ENCODE peak calls at places on chromosomes 16 and 17, in six cellular contexts. N, G, A, S, X and U are unnamed samples.

GRCh38 chr16:81810894-81811538 is 31.9 kb downstream of the PLCG2 start:
- DNase-seq in A (no peak), N (no peak), X (no peak), G (no peak), S (no peak), U (no peak)

GRCh38 chr16:50879873-50880695 is 138.2 kb downstream of the CYLD start:
- DNase-seq in N (no peak), A (no peak), X (peak; percentile 19), G (no peak), S (no peak), U (no peak)

GRCh38 chr17:82891911-82892310 is 52.1 kb upstream of the ZNF750 start:
- DNase-seq in A (no peak), X (no peak), G (no peak), S (no peak), N (no peak), U (no peak)

GRCh38 chr17:80063815-80064585 is 27.6 kb downstream of the CCDC40 start:
- DNase-seq in N (no peak), X (peak; percentile 73), S (peak; percentile 20), A (no peak), G (peak; percentile 53), U (no peak)

GRCh38 chr16:1812732-1813163 is 13.9 kb downstream of the HAGH start:
- DNase-seq in N (peak; percentile 40), X (peak; percentile 55), A (no peak), S (no peak), G (peak; percentile 80), U (no peak)

GRCh38 chr17:4852504-4853075 is 19.4 kb downstream of the MINK1 start:
- DNase-seq in N (peak; percentile 29), A (peak; percentile 46), X (peak; percentile 16), S (no peak), G (peak; percentile 39), U (no peak)

GRCh38 chr17:68955181-68955841 is at the start of gene ABCA8:
- DNase-seq in N (peak; percentile 75), S (no peak), G (peak; percentile 76), X (no peak), A (no peak), U (peak; percentile 22)

GRCh38 chr16:57937861-57938260 is 33.1 kb downstream of the CNGB1 start:
- DNase-seq in A (no peak), G (no peak), X (no peak), S (no peak), N (no peak), U (no peak)

GRCh38 chr17:60036796-60037677 is 41.7 kb downstream of the HEATR6 start:
- DNase-seq in N (peak; percentile 29), X (peak; percentile 73), G (peak; percentile 87), A (peak; percentile 53), S (no peak), U (peak; percentile 36)

GRCh38 chr17:83180996-83181481 is 101.6 kb downstream of the METRNL start:
- DNase-seq in X (no peak), N (no peak), A (no peak), S (no peak), G (no peak), U (no peak)

GRCh38 chr17:82489851-82490511 is 29.6 kb upstream of the FOXK2 start:
- DNase-seq in X (no peak), A (no peak), N (no peak), G (no peak), S (no peak), U (no peak)

GRCh38 chr16:81808933-81809480 is 29.9 kb downstream of the PLCG2 start:
- DNase-seq in A (no peak), N (no peak), G (no peak), S (no peak), X (no peak), U (no peak)

GRCh38 chr16:10839271-10839661 is 20.7 kb upstream of the TVP23A start:
- DNase-seq in A (no peak), N (no peak), X (no peak), G (no peak), S (no peak), U (no peak)

GRCh38 chr16:14497245-14498082 is 132.6 kb downstream of the PARN start:
- DNase-seq in X (no peak), N (no peak), S (no peak), G (no peak), A (no peak), U (no peak)

GRCh38 chr17:1229354-1229890 is 40.8 kb upstream of the BHLHA9 start:
- DNase-seq in G (peak; percentile 44), S (no peak), A (peak; percentile 77), N (no peak), X (peak; percentile 64), U (peak; percentile 47)

GRCh38 chr16:1295465-1295864 is 14.0 kb upstream of the UBE2I start:
- DNase-seq in X (no peak), G (no peak), A (no peak), S (no peak), N (no peak), U (no peak)

GRCh38 chr17:6696906-6697305 is 16.3 kb downstream of the SLC13A5 start:
- DNase-seq in A (no peak), N (no peak), S (no peak), X (no peak), G (no peak), U (no peak)